ENCODE peak calls at places on chromosome 19, in six cellular contexts. V is anterior cingulate cortex; E is progenitor cell of endocrine pancreas; F is ascending aorta; X is natural killer cell treated with Interleukin-12 subunit alpha and Interleukin-12 subunit beta and Interleukin-15 and Interleukin-18, amount 100 ng/mL, for 72 hours; O is T-helper 2 cell treated with Interferon-gamma antibody and Interleukin-4, amounts not matched to agents 5 μg/mL and 100 μg/mL, for 36 hours. M is an unnamed sample.

GRCh38 chr19:56856822-56857221 is 16.3 kb upstream of the PEG3 start:
- DNase-seq in X (no peak), V (no peak), O (no peak), F (no peak), E (no peak), M (no peak)

GRCh38 chr19:1684573-1684912 is 32.1 kb upstream of the TCF3 start:
- DNase-seq in V (no peak), X (no peak), E (no peak), F (no peak), O (no peak), M (no peak)

GRCh38 chr19:53808710-53809125 is 15.4 kb downstream of the NLRP12 start:
- DNase-seq in F (no peak), X (no peak), V (no peak), O (no peak), E (no peak), M (no peak)

GRCh38 chr19:28281676-28282075 is 931.3 kb downstream of the UQCRFS1 start:
- DNase-seq in F (no peak), V (no peak), E (no peak), O (no peak), X (no peak), M (no peak)

GRCh38 chr19:33293255-33294057 is 8.9 kb downstream of the CEBPA start:
- DNase-seq in O (no peak), X (no peak), F (no peak), E (no peak), V (no peak), M (no peak)

GRCh38 chr19:50406829-50407228 is 11.9 kb upstream of the SPIB start:
- DNase-seq in V (no peak), E (no peak), O (no peak), X (no peak), F (no peak), M (no peak)

GRCh38 chr19:34049944-34050343 is 122.4 kb upstream of the LSM14A start:
- DNase-seq in V (no peak), O (no peak), F (no peak), E (no peak), X (no peak), M (no peak)

GRCh38 chr19:51710163-51710562 is 13.6 kb downstream of the HAS1 start:
- DNase-seq in X (no peak), F (no peak), V (no peak), O (no peak), E (no peak), M (no peak)

GRCh38 chr19:8403820-8404109 is 9.3 kb upstream of the MARCHF2 start:
- DNase-seq in F (no peak), O (no peak), V (no peak), X (no peak), E (no peak), M (no peak)